ENCODE peak calls at places on chromosomes 4 and X, in four cellular contexts. P is K562, L is WTC11, I is HepG2. V is an unnamed sample.

GRCh38 chr4:156634612-156635011 is 337.0 kb downstream of the PDGFC start:
- DNase-seq in P (no peak), L (no peak), I (no peak), V (no peak)

GRCh38 chr4:114464873-114465272 is 133.7 kb upstream of the UGT8 start:
- DNase-seq in P (no peak), L (no peak), I (no peak), V (no peak)

GRCh38 chr4:185463541-185463940 is 8.0 kb downstream of the CCDC110 start:
- DNase-seq in P (no peak), L (no peak), I (no peak), V (no peak)

GRCh38 chr4:81314196-81314896 is 99.3 kb upstream of the PRKG2 start:
- DNase-seq in P (no peak), L (no peak), I (no peak), V (no peak)

GRCh38 chrX:99371976-99372595 is 1038.0 kb downstream of the PCDH19 start:
- DNase-seq in P (no peak), L (no peak), I (no peak), V (no peak)

GRCh38 chrX:34656842-34657780 is at the start of gene TMEM47:
- DNase-seq in P (peak; percentile 42), L (peak; percentile 84), I (no peak), V (peak; percentile 71)

GRCh38 chrX:43962636-43963035 is 10.6 kb downstream of the NDP start:
- DNase-seq in P (no peak), L (no peak), I (no peak), V (no peak)

GRCh38 chr4:653080-653821 is 20.8 kb downstream of the ATP5ME start:
- DNase-seq in P (no peak), L (no peak), I (no peak), V (no peak)

GRCh38 chrX:130539721-130540321 is 138.0 kb downstream of the RBMX2 start:
- DNase-seq in P (peak; percentile 48), L (peak; percentile 51), I (peak; percentile 15), V (peak; percentile 76)

GRCh38 chr4:143587703-143588102 is 74.2 kb downstream of the SMARCA5 start:
- DNase-seq in P (no peak), L (no peak), I (no peak), V (no peak)

GRCh38 chr4:123449780-123450179 is 53.2 kb downstream of the SPRY1 start:
- DNase-seq in P (no peak), L (no peak), I (peak; percentile 46), V (no peak)

GRCh38 chrX:136880003-136880451 is 498 bp downstream of the RBMX start:
- DNase-seq in P (no peak), L (no peak), I (no peak), V (no peak)

GRCh38 chr4:53990641-53991040 is 73.8 kb downstream of the CHIC2 start:
- DNase-seq in P (no peak), L (no peak), I (no peak), V (no peak)

GRCh38 chrX:10050481-10050880 is 83.3 kb downstream of the CLDN34 start:
- DNase-seq in P (no peak), L (peak; percentile 65), I (no peak), V (no peak)

GRCh38 chr4:6768539-6768905 is 14.0 kb upstream of the KIAA0232 start:
- DNase-seq in P (no peak), L (no peak), I (no peak), V (no peak)

GRCh38 chr4:88730811-88731210 is 33.2 kb upstream of the NAP1L5 start:
- DNase-seq in P (no peak), L (no peak), I (no peak), V (no peak)

GRCh38 chrX:53000447-53001208 is 42.3 kb upstream of the FAM156A start:
- DNase-seq in P (no peak), L (no peak), I (no peak), V (no peak)

GRCh38 chr4:2406406-2406805 is 12.0 kb downstream of the ZFYVE28 start:
- DNase-seq in P (no peak), L (no peak), I (no peak), V (no peak)

GRCh38 chr4:141630854-141631253 is 5.5 kb upstream of the IL15 start:
- DNase-seq in P (no peak), L (no peak), I (no peak), V (no peak)

GRCh38 chrX:130028196-130028595 is 45.8 kb downstream of the BCORL1 start:
- DNase-seq in P (peak; percentile 52), L (peak; percentile 53), I (no peak), V (peak; percentile 74)

GRCh38 chrX:119516157-119516702 is 48.0 kb downstream of the SLC25A5 start:
- DNase-seq in P (peak; percentile 71), L (peak; percentile 13), I (peak; percentile 57), V (peak; percentile 91)

GRCh38 chr4:87896020-87896621 is 63.4 kb downstream of the MEPE start:
- DNase-seq in P (no peak), L (no peak), I (peak; percentile 52), V (peak; percentile 9)

GRCh38 chr4:83865417-83866150 is 329.7 kb downstream of the GPAT3 start:
- DNase-seq in P (no peak), L (no peak), I (no peak), V (no peak)

GRCh38 chrX:107712231-107713204 is 63.1 kb downstream of the TSC22D3 start:
- DNase-seq in P (no peak), L (no peak), I (no peak), V (no peak)

GRCh38 chr4:141465151-141465550 is 171.2 kb upstream of the IL15 start:
- DNase-seq in P (no peak), L (no peak), I (no peak), V (no peak)

GRCh38 chr4:4260185-4260751 is 12.2 kb upstream of the TMEM128 start:
- DNase-seq in P (no peak), L (no peak), I (peak; percentile 79), V (peak; percentile 55)

GRCh38 chr4:181950372-181951127 is 292.7 kb upstream of the TENM3 start:
- DNase-seq in P (no peak), L (no peak), I (no peak), V (no peak)

GRCh38 chrX:100995469-100995868 is 26.0 kb downstream of the ARL13A start:
- DNase-seq in P (peak; percentile 7), L (no peak), I (peak; percentile 4), V (no peak)

GRCh38 chr4:52751349-52751911 is at the start of gene ERVMER34-1:
- DNase-seq in P (peak; percentile 38), L (peak; percentile 90), I (no peak), V (no peak)

GRCh38 chrX:1481636-1482529 is 29.2 kb upstream of the ASMTL start:
- DNase-seq in P (peak; percentile 15), L (peak; percentile 76), I (peak; percentile 95), V (peak; percentile 69)

GRCh38 chrX:119698835-119699234 is 5.9 kb upstream of the SEPTIN6 start:
- DNase-seq in P (peak; percentile 23), L (no peak), I (peak; percentile 41), V (peak; percentile 70)

GRCh38 chr4:123301942-123302341 is 94.7 kb upstream of the SPRY1 start:
- DNase-seq in P (no peak), L (no peak), I (no peak), V (no peak)

GRCh38 chr4:75030649-75031235 is 97.8 kb downstream of the PARM1 start:
- DNase-seq in P (no peak), L (no peak), I (no peak), V (no peak)

GRCh38 chr4:12446237-12446636 is 1017.5 kb upstream of the HS3ST1 start:
- DNase-seq in P (no peak), L (no peak), I (no peak), V (no peak)

GRCh38 chr4:107997001-107997788 is 7.5 kb downstream of the HADH start:
- DNase-seq in P (no peak), L (no peak), I (no peak), V (no peak)
- TF ChIP-seq ELF4 in P (no peak), L (no peak), I (no peak), V (no peak)

DNA sequence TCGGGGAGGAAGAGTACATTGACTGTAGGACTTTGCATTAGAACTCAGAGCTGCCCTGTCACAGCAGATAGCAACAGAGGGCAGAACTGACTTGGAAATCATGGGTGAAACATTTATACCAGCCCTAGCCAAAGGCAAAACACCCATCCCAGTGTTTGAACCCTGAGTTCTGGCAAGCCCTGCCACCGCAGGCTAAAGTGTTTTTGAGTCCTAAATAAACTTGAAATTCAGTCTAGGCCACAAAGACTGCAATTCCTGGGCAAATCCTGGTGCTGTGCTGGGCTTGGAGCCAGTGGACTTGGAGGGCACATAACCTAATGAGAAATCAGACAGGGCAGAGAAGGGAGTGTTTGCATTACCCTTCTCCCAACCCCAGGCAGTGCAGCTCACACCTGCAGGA is 1015.7 kb downstream of the FSTL5 start:
- DNase-seq in P (no peak), L (no peak), I (no peak), V (no peak)
- TF ChIP-seq ELF4 in P (no peak), L (no peak), I (no peak), V (no peak)

GRCh38 chr4:101865501-101866062 is 75.1 kb downstream of the BANK1 start:
- DNase-seq in P (no peak), L (no peak), I (peak; percentile 83), V (no peak)

GRCh38 chr4:101862595-101862994 is 72.1 kb downstream of the BANK1 start:
- DNase-seq in P (no peak), L (no peak), I (no peak), V (no peak)

GRCh38 chr4:101864660-101865059 is 74.1 kb downstream of the BANK1 start:
- DNase-seq in P (no peak), L (no peak), I (no peak), V (no peak)
- TF ChIP-seq ELF4 in P (no peak), L (no peak), I (no peak), V (no peak)

DNA sequence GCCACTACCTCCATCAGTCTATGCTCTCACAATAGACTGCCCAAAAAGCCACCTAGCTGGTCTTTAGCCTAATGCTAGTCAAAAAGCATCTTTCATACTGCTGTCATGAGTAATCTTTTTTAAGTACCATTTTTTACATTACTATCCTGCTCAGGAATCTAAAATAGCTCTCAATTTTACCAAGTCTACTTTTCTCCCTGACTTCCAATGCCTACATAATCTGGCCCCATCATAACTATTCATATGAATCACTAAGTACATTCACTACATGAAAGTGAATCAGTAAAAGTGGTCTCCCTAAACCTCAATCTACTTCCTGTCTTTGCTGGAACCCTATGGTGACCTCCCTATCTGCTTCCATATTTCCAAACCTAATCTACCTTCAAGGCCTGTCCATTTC is 105.9 kb downstream of the THOC2 start:
- DNase-seq in P (no peak), L (no peak), I (no peak), V (no peak)
- TF ChIP-seq ELF4 in P (no peak), L (no peak), I (no peak), V (no peak)

GRCh38 chr4:110458494-110459266 is 17.3 kb upstream of the ENPEP start:
- DNase-seq in P (no peak), L (no peak), I (no peak), V (no peak)
- TF ChIP-seq ELF4 in P (no peak), L (no peak), I (no peak), V (no peak)

GRCh38 chr4:164204434-164204833 is 549.5 kb upstream of the SMIM31 start:
- DNase-seq in P (no peak), L (no peak), I (peak; percentile 1), V (no peak)
- TF ChIP-seq ELF4 in P (no peak), L (no peak), I (no peak), V (no peak)